ENCODE peak calls at places on chromosome 16, in six cellular contexts. J is NCI-H1105 treated with DMSO at 0.1 percent for 48 hours; K is stimulated activated CD8-positive, alpha-beta memory T cell treated with anti-CD3 and anti-CD28 coated beads, Interleukin-4, amount 100 ng/mL, for 24 hours; L is transverse colon; W is ELR; H is IMR-90. D is an unnamed sample.

GRCh38 chr16:15605869-15606520 is 37.0 kb downstream of the MARF1 start:
- DNase-seq in K (no peak), J (no peak), L (no peak), W (no peak), H (no peak), D (no peak)

GRCh38 chr16:52547001-52547833 is at the start of gene TOX3:
- DNase-seq in W (no peak), K (no peak), L (peak; percentile 74), J (peak; percentile 69), H (no peak), D (no peak)

GRCh38 chr16:81562174-81562849 is 117.7 kb downstream of the CMIP start:
- DNase-seq in L (no peak), J (no peak), W (no peak), H (no peak), K (no peak), D (no peak)

GRCh38 chr16:87602005-87602790 is at the start of gene JPH3:
- DNase-seq in W (no peak), L (no peak), K (no peak), J (peak; percentile 28), H (no peak), D (no peak)

GRCh38 chr16:86457621-86458456 is 52.5 kb upstream of the FOXF1 start:
- DNase-seq in H (peak; percentile 99), J (no peak), K (no peak), L (peak; percentile 36), W (peak; percentile 85), D (no peak)

GRCh38 chr16:23374721-23375120 is 72.6 kb downstream of the SCNN1B start:
- DNase-seq in W (no peak), L (peak; percentile 72), K (no peak), H (no peak), J (no peak), D (no peak)

GRCh38 chr16:72886366-72886974 is 161.5 kb downstream of the ZFHX3 start:
- DNase-seq in L (no peak), H (no peak), W (no peak), K (no peak), J (no peak), D (no peak)

GRCh38 chr16:57630931-57631845 is 2.8 kb downstream of the ADGRG1 start:
- DNase-seq in J (no peak), K (no peak), W (no peak), H (no peak), L (no peak), D (no peak)

GRCh38 chr16:35208001-35208935 is 1748.9 kb downstream of the TP53TG3F start:
- DNase-seq in L (no peak), J (no peak), K (no peak), H (no peak), W (no peak), D (no peak)

GRCh38 chr16:89375021-89375420 is 115.3 kb downstream of the ANKRD11 start:
- DNase-seq in J (no peak), K (no peak), H (peak; percentile 87), W (no peak), L (no peak), D (peak; percentile 52)

D was measured in GM19239.